ENCODE peak calls at places on chromosome 1, in six cellular contexts. S is esophagus muscularis mucosa, Y is heart right ventricle, I is Peyer's patch, D is mammary epithelial cell, P is AG04450. J is an unnamed sample.

GRCh38 chr1:40860706-40861226 is 1.4 kb downstream of the CITED4 start:
- DNase-seq in Y (no peak), I (no peak), D (no peak), P (no peak), S (no peak), J (no peak)

GRCh38 chr1:196399713-196400112 is 208.5 kb downstream of the KCNT2 start:
- DNase-seq in Y (no peak), P (no peak), D (no peak), I (no peak), S (no peak), J (no peak)

GRCh38 chr1:42940851-42941639 is 17.6 kb downstream of the SLC2A1 start:
- DNase-seq in P (peak; percentile 85), Y (no peak), S (no peak), D (peak; percentile 95), I (no peak), J (no peak)

GRCh38 chr1:150957666-150958065 is 17.0 kb downstream of the CERS2 start:
- DNase-seq in I (no peak), S (no peak), D (no peak), Y (no peak), P (no peak), J (no peak)

GRCh38 chr1:33147997-33148314 is 33.9 kb downstream of the TRIM62 start:
- DNase-seq in D (no peak), S (no peak), Y (no peak), I (no peak), P (no peak), J (no peak)

GRCh38 chr1:48775817-48776399 is 783 bp downstream of the BEND5 start:
- DNase-seq in Y (no peak), I (peak; percentile 27), P (no peak), D (no peak), S (peak; percentile 80), J (no peak)

GRCh38 chr1:154866995-154867795 is 2.9 kb downstream of the KCNN3 start:
- DNase-seq in D (no peak), P (peak; percentile 42), S (no peak), I (no peak), Y (no peak), J (no peak)

GRCh38 chr1:227941509-227942020 is 6.2 kb downstream of the WNT9A start:
- DNase-seq in P (no peak), Y (no peak), I (no peak), D (no peak), S (no peak), J (no peak)

GRCh38 chr1:10020668-10021067 is 12.1 kb upstream of the UBE4B start:
- DNase-seq in I (no peak), S (no peak), Y (no peak), D (no peak), P (no peak), J (no peak)

GRCh38 chr1:6130596-6130995 is 49.5 kb downstream of the CHD5 start:
- DNase-seq in D (no peak), S (no peak), I (no peak), Y (peak; percentile 2), P (no peak), J (peak; percentile 8)

GRCh38 chr1:27872059-27872801 is at the start of gene THEMIS2:
- DNase-seq in D (peak; percentile 42), Y (peak; percentile 78), S (no peak), I (peak; percentile 88), P (no peak), J (peak; percentile 70)

GRCh38 chr1:165187020-165187628 is 169.4 kb downstream of the LMX1A start:
- DNase-seq in S (no peak), Y (no peak), D (no peak), I (no peak), P (no peak), J (no peak)

GRCh38 chr1:9440261-9440660 is 99.0 kb upstream of the SLC25A33 start:
- DNase-seq in I (no peak), S (no peak), D (no peak), Y (no peak), P (no peak), J (no peak)

GRCh38 chr1:1132042-1132927 is 16.4 kb upstream of the C1orf159 start:
- DNase-seq in Y (peak; percentile 26), S (no peak), I (no peak), P (no peak), D (no peak), J (no peak)

GRCh38 chr1:2175055-2175414 is 19.5 kb downstream of the FAAP20 start:
- DNase-seq in S (no peak), D (no peak), Y (no peak), P (no peak), I (no peak), J (no peak)

GRCh38 chr1:46522969-46523320 is 28.5 kb downstream of the KNCN start:
- DNase-seq in I (no peak), P (no peak), Y (no peak), S (no peak), D (no peak), J (no peak)

GRCh38 chr1:183470961-183471747 is 1.1 kb upstream of the SMG7 start:
- DNase-seq in S (peak; percentile 93), P (peak; percentile 24), Y (peak; percentile 74), D (peak; percentile 79), I (peak; percentile 65), J (peak; percentile 87)

DNA sequence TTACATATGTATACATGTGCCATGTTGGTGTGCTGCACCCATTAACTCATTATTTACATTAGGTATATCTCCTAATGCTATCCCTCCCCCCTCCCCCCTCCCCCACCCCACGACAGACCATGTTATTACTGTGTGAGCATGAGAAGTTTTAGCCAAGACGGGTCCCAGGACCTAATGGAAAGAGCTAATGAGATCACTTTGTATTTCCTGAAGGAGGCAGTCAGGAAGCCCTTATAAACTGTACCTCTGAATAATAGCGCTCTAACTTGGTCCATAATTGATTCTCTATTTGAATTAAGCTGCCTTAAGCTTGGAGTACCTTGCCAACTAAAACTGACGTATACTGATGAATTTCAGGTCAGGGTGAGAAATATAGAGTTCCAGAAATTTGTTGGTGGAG is 4.1 kb upstream of the NEGR1 start:
- DNase-seq in D (no peak), P (no peak), I (no peak), S (no peak), Y (no peak), J (no peak)
- H3K27ac ChIP-seq in D (no peak overlapping the region), P (no peak overlapping the region), I (no peak overlapping the region), S (peak overlapping the region; percentile 94), Y (no peak overlapping the region), J (no peak overlapping the region)

GRCh38 chr1:180187626-180188025 is 33.0 kb downstream of the QSOX1 start:
- DNase-seq in P (no peak), D (no peak), Y (no peak), I (no peak), S (no peak), J (no peak)

GRCh38 chr1:180190091-180190490 is 35.4 kb downstream of the QSOX1 start:
- DNase-seq in Y (no peak), I (no peak), D (no peak), S (no peak), P (no peak), J (no peak)

GRCh38 chr1:180186831-180187230 is 32.2 kb downstream of the QSOX1 start:
- DNase-seq in I (no peak), D (no peak), P (no peak), S (no peak), Y (no peak), J (no peak)

GRCh38 chr1:180188679-180189175 is 34.1 kb downstream of the QSOX1 start:
- DNase-seq in S (no peak), D (no peak), Y (no peak), I (no peak), P (no peak), J (no peak)

DNA sequence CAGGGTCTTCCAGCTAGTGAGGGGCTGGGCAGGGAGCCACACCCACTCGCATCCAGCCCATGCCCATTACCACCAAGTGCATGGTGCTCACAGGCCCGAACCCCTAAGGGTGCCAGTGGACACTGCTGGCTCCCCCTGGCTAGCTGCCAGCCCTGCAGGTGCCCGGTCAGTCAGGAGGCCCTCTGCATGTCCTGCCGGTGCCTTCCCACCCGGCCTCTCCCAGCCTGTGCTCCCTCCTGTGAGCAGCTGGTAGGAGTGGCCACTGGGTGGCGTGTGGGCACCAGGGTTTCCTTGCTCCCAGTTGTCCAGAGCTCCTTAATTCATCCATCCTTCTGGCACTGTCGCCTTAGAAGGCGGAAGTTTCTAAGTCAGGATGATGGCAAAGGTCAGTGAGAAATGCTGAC is 33.4 kb downstream of the QSOX1 start:
- DNase-seq in D (peak; percentile 50), Y (peak; percentile 38), I (no peak), P (no peak), S (no peak), J (peak; percentile 42)
- TF ChIP-seq CTCF in D (peak; percentile 81), Y (peak; percentile 56), I (peak; percentile 34), P (peak; percentile 66), S (peak; percentile 62), J (peak; percentile 47)

DNA sequence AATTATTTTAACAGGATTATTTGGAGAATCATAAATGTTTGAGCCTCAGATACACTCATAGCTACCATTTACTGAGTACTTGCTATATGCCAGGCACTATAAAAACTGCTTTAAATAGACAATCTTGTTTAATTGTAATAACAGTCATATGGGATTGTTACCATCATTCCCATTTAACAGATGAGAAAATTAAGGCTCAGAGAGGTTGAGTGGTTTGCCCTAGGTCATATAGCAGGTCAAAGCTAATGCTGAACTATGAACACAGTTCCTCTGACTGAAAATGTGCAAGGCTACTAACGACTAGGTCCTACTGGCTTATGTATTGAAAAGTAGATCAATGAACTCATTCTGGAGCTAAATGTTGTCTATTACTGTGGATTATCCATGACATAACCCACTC is 63.4 kb downstream of the DDR2 start:
- DNase-seq in P (no peak), I (no peak), D (no peak), S (no peak), Y (no peak), J (no peak)
- H3K27ac ChIP-seq in P (no peak overlapping the region), I (peak overlapping the region; percentile 17), D (no peak overlapping the region), S (peak overlapping the region; percentile 80), Y (peak overlapping the region; percentile 77), J (peak overlapping the region; percentile 87)

DNA sequence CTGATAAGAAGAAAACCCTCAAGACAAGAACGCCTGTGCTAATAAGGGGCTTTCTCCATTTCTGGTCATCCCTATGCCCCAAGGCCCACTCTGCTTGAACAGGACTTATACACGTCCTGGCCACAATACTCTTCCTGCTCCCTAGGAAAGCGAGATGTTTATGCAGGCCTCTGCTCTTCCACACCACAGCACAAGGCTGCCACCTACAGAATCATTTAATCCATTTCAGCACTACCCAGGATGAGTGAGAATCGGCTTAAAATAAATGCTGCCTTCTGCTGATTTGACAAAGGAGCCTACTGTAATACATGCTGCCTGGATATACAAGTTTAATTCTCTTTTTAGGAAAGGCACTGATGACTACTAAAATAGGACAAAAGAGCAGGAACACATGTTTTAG is 29.4 kb downstream of the FRRS1 start:
- DNase-seq in Y (no peak), P (peak; percentile 39), I (no peak), S (no peak), D (peak; percentile 32), J (peak; percentile 21)
- TF ChIP-seq CTCF in Y (peak; percentile 52), P (peak; percentile 72), I (peak; percentile 10), S (peak; percentile 49), D (peak; percentile 30), J (peak; percentile 55)

DNA sequence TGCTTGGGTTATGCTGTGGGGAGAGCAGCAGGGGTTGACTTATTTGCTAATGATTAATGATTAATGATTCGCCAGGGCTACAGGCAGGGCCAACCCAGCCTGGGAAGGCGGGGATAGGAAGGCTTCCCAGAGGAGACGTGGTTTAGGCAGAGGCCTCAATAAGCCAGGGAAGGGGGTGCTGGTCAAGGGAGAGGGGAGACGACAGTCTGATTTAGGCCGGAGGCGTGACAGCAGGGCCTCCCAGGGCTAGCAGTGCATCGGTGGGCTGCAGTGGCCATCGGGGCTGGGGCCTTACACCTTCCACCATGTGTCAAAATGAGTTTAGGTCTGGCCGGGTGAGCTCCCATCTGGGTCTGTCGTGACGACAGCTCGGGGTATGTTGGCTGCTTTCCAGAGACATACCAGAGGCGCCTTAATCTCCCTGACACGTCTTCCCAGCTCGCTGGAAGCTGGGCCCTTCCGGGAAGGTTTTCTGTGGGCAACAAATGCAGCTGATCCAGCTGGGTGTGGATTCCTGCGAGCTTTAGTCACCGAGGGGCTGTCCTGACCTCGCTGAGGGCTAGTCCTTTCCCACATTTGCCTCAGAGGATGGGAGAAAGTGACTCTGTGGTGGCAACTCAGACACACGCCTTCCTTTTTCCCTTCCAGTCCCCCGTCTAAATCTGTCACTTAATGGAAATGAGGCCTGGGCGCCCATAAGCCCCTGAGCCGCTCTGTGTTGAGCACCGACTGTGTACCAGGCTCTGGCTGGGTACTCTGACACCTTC is 3.7 kb upstream of the SLC1A7 start:
- DNase-seq in I (no peak), D (peak; percentile 43), Y (peak; percentile 30), S (peak; percentile 92), P (peak; percentile 99), J (peak; percentile 33)
- H3K27ac ChIP-seq in I (peak overlapping the region; percentile 71), D (no peak overlapping the region), Y (peak overlapping the region; percentile 27), S (peak overlapping the region; percentile 77), P (peak overlapping the region; percentile 100), J (peak overlapping the region; percentile 72)

J was measured in heart left ventricle.